ENCODE peak calls at places on chromosomes 12 and 14, in four cellular contexts. W, O, X and U are unnamed samples.

GRCh38 chr12:108313609-108314331 is 25.3 kb downstream of the CMKLR1 start:
- DNase-seq in O (no peak), W (no peak), X (peak), U (no peak)

GRCh38 chr14:78970677-78971076 is 800.5 kb downstream of the NRXN3 start:
- DNase-seq in W (no peak), X (no peak), O (no peak), U (peak)

GRCh38 chr14:61240206-61240605 is 40.9 kb downstream of the TMEM30B start:
- DNase-seq in X (no peak), O (no peak), W (no peak), U (no peak)

GRCh38 chr12:56873382-56873781 is 60.8 kb downstream of the SDR9C7 start:
- DNase-seq in O (no peak), X (no peak), W (no peak), U (no peak)

GRCh38 chr12:54160050-54160449 is 28.7 kb downstream of the SMUG1 start:
- DNase-seq in W (no peak), O (no peak), X (no peak), U (no peak)

GRCh38 chr14:46818147-46818546 is 166.6 kb upstream of the RPL10L start:
- DNase-seq in O (no peak), W (no peak), X (no peak), U (no peak)

GRCh38 chr12:14892726-14893442 is 7.2 kb upstream of the MGP start:
- DNase-seq in W (no peak), O (no peak), X (peak), U (no peak)

GRCh38 chr12:121992059-121992879 is 29.4 kb upstream of the BCL7A start:
- DNase-seq in X (peak), O (peak), W (no peak), U (peak)

GRCh38 chr14:100586520-100587247 is 533 bp downstream of the BEGAIN start:
- DNase-seq in O (no peak), X (peak), W (peak), U (peak)

GRCh38 chr12:31906581-31907286 is 52.5 kb upstream of the RESF1 start:
- DNase-seq in W (no peak), O (no peak), X (no peak), U (no peak)

GRCh38 chr12:58309806-58310205 is 368.4 kb downstream of the ATP23 start:
- DNase-seq in O (no peak), X (no peak), W (no peak), U (no peak)

GRCh38 chr12:42541965-42542364 is 47.6 kb downstream of the PRICKLE1 start:
- DNase-seq in X (no peak), O (no peak), W (no peak), U (no peak)

GRCh38 chr12:108495823-108496579 is 19.1 kb upstream of the FICD start:
- DNase-seq in O (no peak), W (no peak), X (no peak), U (no peak)

GRCh38 chr12:76201758-76202157 is 117.3 kb upstream of the NAP1L1 start:
- DNase-seq in W (no peak), X (no peak), O (no peak), U (peak)

GRCh38 chr12:120247621-120248030 is 17.9 kb downstream of the PXN start:
- DNase-seq in W (no peak), X (no peak), O (peak), U (peak)

GRCh38 chr14:51652168-51653095 is 722 bp downstream of the FRMD6 start:
- DNase-seq in X (peak), W (peak), O (no peak), U (no peak)

GRCh38 chr12:955923-956322 is 6.4 kb upstream of the RAD52 start:
- DNase-seq in W (no peak), X (no peak), O (no peak), U (no peak)

GRCh38 chr12:27081668-27082091 is 698 bp downstream of the C12orf71 start:
- DNase-seq in W (no peak), O (no peak), X (peak), U (no peak)

GRCh38 chr12:44774815-44775411 is 101.2 kb downstream of the NELL2 start:
- DNase-seq in X (peak), O (no peak), W (peak), U (no peak)

GRCh38 chr12:122096591-122097149 is 18.1 kb downstream of the MLXIP start:
- DNase-seq in O (no peak), X (no peak), W (peak), U (peak)

GRCh38 chr14:95300697-95301526 is 18.8 kb downstream of the CLMN start:
- DNase-seq in W (no peak), X (no peak), O (no peak), U (no peak)

GRCh38 chr12:15979096-15980091 is 68.3 kb downstream of the DERA start:
- DNase-seq in X (peak), W (peak), O (peak), U (peak)

GRCh38 chr14:75315143-75315542 is 36.5 kb downstream of the FOS start:
- DNase-seq in W (peak), O (no peak), X (no peak), U (peak)

GRCh38 chr12:92186038-92186470 is 40.4 kb upstream of the BTG1 start:
- DNase-seq in W (no peak), X (no peak), O (no peak), U (no peak)

GRCh38 chr12:42482820-42483533 is 106.6 kb downstream of the PRICKLE1 start:
- DNase-seq in X (peak), O (no peak), W (peak), U (peak)

GRCh38 chr14:56881181-56881580 is 70.9 kb upstream of the OTX2 start:
- DNase-seq in X (no peak), O (no peak), W (no peak), U (no peak)

GRCh38 chr12:124150176-124150575 is 144.7 kb upstream of the RFLNA start:
- DNase-seq in W (no peak), X (no peak), O (no peak), U (no peak)

GRCh38 chr14:68148276-68148675 is 328.7 kb downstream of the RAD51B start:
- DNase-seq in W (no peak), O (no peak), X (no peak), U (peak)

GRCh38 chr12:13805038-13805437 is 176.4 kb downstream of the GRIN2B start:
- DNase-seq in X (no peak), O (no peak), W (no peak), U (no peak)

GRCh38 chr12:69898236-69898635 is 73.2 kb downstream of the MYRFL start:
- DNase-seq in O (peak), X (no peak), W (no peak), U (peak)

GRCh38 chr12:46590991-46591703 is 218.6 kb upstream of the SLC38A2 start:
- DNase-seq in W (no peak), X (no peak), O (no peak), U (no peak)

GRCh38 chr12:108173160-108173559 is 44.1 kb downstream of the WSCD2 start:
- DNase-seq in W (no peak), X (no peak), O (no peak), U (no peak)

GRCh38 chr12:2295941-2296461 is 243.2 kb downstream of the CACNA1C start:
- DNase-seq in O (peak), W (no peak), X (no peak), U (peak)

GRCh38 chr12:113424915-113425823 is 3.0 kb downstream of the SDSL start:
- DNase-seq in X (no peak), W (peak), O (no peak), U (no peak)

GRCh38 chr12:47307680-47308399 is 228.1 kb upstream of the AMIGO2 start:
- DNase-seq in X (peak), O (no peak), W (peak), U (peak)